ENCODE peak calls at places on chromosomes 5 and 9, in four cellular contexts. T is D721Med, O is OCI-LY7, C is cardiac muscle cell. H is an unnamed sample.

GRCh38 chr5:443239-444151 is 519 bp downstream of the EXOC3 start:
- DNase-seq in T (peak), O (peak), C (peak), H (peak)

GRCh38 chr5:88944751-88945507 is 61.9 kb upstream of the MEF2C start:
- DNase-seq in T (no peak), O (no peak), C (peak), H (no peak)

GRCh38 chr5:170757182-170757601 is 26.3 kb upstream of the GABRP start:
- DNase-seq in T (no peak), O (no peak), C (peak), H (no peak)

GRCh38 chr9:114900937-114901802 is 29.2 kb downstream of the TNFSF8 start:
- DNase-seq in T (no peak), O (no peak), C (peak), H (no peak)

GRCh38 chr5:81140942-81141341 is 92.2 kb upstream of the CKMT2 start:
- DNase-seq in T (no peak), O (no peak), C (peak), H (no peak)

GRCh38 chr5:83000922-83001321 is 76.3 kb downstream of the TMEM167A start:
- DNase-seq in T (no peak), O (no peak), C (no peak), H (no peak)

GRCh38 chr9:114497727-114498382 is 7.4 kb downstream of the WHRN start:
- DNase-seq in T (no peak), O (no peak), C (no peak), H (peak)

GRCh38 chr5:131277875-131278795 is 14.3 kb downstream of the CDC42SE2 start:
- DNase-seq in T (no peak), O (no peak), C (no peak), H (no peak)

GRCh38 chr9:20683351-20684034 is 566 bp upstream of the FOCAD start:
- DNase-seq in T (no peak), O (peak), C (peak), H (peak)

GRCh38 chr5:169631360-169631759 is 5.7 kb upstream of the DOCK2 start:
- DNase-seq in T (no peak), O (no peak), C (peak), H (no peak)

GRCh38 chr5:179137001-179137642 is 76.9 kb downstream of the ZNF354C start:
- DNase-seq in T (no peak), O (no peak), C (no peak), H (no peak)

GRCh38 chr5:41610402-41610801 is 100.0 kb upstream of the PLCXD3 start:
- DNase-seq in T (no peak), O (no peak), C (no peak), H (no peak)

GRCh38 chr5:172159016-172159415 is 29.0 kb downstream of the STK10 start:
- DNase-seq in T (no peak), O (peak), C (no peak), H (no peak)

GRCh38 chr9:2407450-2407849 is 214.1 kb upstream of the VLDLR start:
- DNase-seq in T (no peak), O (no peak), C (no peak), H (no peak)

GRCh38 chr5:151142933-151143332 is 14.6 kb downstream of the ANXA6 start:
- DNase-seq in T (no peak), O (no peak), C (no peak), H (no peak)

GRCh38 chr5:141343242-141343952 is at the start of gene PCDHGA3:
- DNase-seq in T (no peak), O (peak), C (peak), H (peak)

GRCh38 chr9:72309366-72310133 is 55.5 kb downstream of the ZFAND5 start:
- DNase-seq in T (no peak), O (no peak), C (no peak), H (no peak)

GRCh38 chr9:133794006-133794760 is 56.0 kb upstream of the SARDH start:
- DNase-seq in T (no peak), O (no peak), C (no peak), H (no peak)

GRCh38 chr5:157566902-157567489 is 8.6 kb downstream of the ADAM19 start:
- DNase-seq in T (no peak), O (no peak), C (no peak), H (no peak)

GRCh38 chr9:9603345-9603744 is 1009.5 kb downstream of the PTPRD start:
- DNase-seq in T (no peak), O (no peak), C (no peak), H (no peak)

GRCh38 chr9:9598723-9599122 is 1014.1 kb downstream of the PTPRD start:
- DNase-seq in T (no peak), O (no peak), C (no peak), H (no peak)
- TF ChIP-seq CTCF in T (peak), O (peak), C (no peak), H (no peak)

GRCh38 chr5:3634061-3634460 is 38.4 kb downstream of the IRX1 start:
- DNase-seq in T (no peak), O (no peak), C (no peak), H (no peak)

GRCh38 chr5:3642231-3642630 is 46.6 kb downstream of the IRX1 start:
- DNase-seq in T (no peak), O (no peak), C (no peak), H (no peak)

GRCh38 chr5:3639175-3639574 is 43.5 kb downstream of the IRX1 start:
- DNase-seq in T (no peak), O (no peak), C (no peak), H (no peak)
- TF ChIP-seq CTCF in T (no peak), O (no peak), C (no peak), H (no peak)

DNA sequence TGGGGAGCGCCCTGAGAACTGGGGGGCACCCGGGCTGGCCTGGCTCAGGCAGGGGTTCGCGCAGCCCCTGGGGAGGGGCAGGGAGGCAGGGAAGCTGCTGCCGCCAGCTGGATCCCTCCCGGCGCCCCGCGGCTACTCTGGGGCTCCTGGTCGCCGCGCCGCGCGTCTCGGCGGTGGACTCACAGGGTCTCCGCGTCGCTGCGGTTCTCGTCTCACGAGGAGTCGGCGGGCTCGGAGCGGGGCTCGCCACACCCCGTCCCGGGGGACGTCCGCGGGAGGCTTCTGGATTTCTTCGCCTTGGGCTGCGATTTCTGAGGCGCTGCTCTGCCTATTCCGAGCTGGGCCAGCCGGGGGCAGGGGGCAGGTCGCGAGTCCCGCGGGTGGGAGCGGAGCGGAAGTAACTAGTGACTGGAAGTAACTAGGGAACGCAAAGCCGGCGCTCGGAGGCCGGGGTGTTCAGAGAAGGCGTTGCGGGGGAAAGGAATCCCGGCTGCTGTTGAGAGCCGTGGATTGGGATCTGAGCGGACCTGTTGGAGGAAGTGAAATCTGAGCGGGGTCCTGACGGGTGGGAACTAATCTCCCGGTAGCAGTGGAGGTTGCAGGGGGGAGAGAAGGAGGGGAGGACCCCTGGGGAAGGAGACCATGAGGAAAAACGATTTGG is 509 bp downstream of the CYSTM1 start:
- DNase-seq in T (peak), O (peak), C (peak), H (peak)
- TF ChIP-seq CTCF in T (no peak), O (peak), C (peak), H (peak)

GRCh38 chr5:181217111-181217804 is 5.8 kb upstream of the TRIM41 start:
- DNase-seq in T (no peak), O (peak), C (peak), H (peak)
- TF ChIP-seq CTCF in T (no peak), O (peak), C (no peak), H (peak)

GRCh38 chr9:121718501-121718900 is 67.1 kb downstream of the DAB2IP start:
- DNase-seq in T (no peak), O (no peak), C (no peak), H (no peak)

GRCh38 chr9:121720992-121721350 is 69.5 kb downstream of the DAB2IP start:
- DNase-seq in T (no peak), O (peak), C (no peak), H (no peak)

GRCh38 chr9:121718063-121718462 is 66.6 kb downstream of the DAB2IP start:
- DNase-seq in T (peak), O (no peak), C (peak), H (no peak)

GRCh38 chr9:121721770-121722169 is 70.3 kb downstream of the DAB2IP start:
- DNase-seq in T (no peak), O (no peak), C (no peak), H (no peak)

DNA sequence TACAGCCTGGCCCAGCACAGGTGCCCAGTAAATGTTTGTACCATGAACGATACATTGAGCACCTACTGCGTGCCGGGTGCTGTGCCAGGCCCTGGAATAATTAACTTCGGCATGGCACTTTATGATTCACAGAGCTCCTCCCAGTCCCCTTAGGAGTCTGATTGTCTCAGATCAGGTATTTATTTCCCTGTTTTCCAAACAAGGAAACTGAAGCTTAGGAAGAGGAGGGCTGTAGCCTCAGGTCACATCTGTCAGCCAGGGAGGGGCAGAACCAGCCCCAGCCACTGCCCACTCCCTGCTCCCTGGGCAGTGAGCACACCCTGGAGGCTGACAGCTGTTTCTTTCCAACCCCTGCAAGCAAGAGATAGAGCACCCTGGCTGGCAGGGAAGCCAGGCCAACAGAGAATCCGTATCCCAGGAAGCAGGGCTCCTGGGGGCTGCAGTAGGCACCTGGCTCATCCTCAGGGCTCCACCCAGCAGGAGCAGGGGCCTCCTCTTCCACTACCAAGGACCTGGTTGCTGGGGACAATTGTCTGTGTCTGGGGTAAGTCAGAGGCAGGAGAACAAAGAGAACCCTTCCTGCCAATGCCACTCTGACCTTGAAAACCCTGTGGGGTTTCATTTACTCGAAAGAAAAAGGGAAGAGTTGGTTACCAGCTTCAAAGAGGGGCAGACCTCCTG is 69.0 kb downstream of the DAB2IP start:
- DNase-seq in T (no peak), O (no peak), C (no peak), H (no peak)
- TF ChIP-seq CTCF in T (no peak), O (no peak), C (no peak), H (no peak)

DNA sequence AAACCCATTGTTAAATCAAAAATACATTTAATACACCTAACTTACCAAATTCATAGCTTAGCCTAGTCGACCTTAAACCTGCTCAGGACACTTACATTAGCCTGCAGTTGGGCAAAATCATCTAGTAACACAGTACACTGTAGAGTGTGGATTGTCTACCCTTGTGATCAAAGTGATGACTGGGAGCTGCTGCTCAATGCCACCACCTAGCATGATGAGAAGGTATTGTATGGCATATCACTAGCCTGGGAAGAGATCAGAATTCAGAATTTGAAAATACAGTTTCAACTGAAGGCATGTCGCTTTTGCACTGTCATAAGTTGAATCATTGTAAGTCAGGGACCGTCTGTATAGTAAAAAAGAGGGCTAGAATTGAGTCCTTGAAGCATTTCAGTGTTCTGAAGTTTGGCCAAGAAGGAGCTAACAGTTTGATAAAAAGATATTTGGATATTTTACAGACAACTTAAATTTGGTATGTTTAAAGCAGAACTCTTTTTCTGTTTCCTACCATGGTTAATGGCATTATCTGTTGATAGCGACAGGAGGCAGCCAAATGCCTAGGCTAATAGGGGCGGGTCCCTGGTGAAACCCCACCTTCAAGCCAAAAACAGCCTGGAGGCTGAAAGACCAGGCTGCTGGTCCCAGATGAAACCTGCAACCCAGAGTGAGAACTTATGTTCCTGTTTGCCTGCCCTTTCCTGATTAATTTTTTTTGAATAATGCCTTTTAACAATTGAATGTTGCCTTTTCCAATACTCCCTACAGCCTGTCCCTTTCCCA is 23.0 kb downstream of the SMIM15 start:
- DNase-seq in T (no peak), O (no peak), C (peak), H (peak)
- TF ChIP-seq CTCF in T (no peak), O (peak), C (peak), H (no peak)

GRCh38 chr5:53482717-53483638 is 2.5 kb downstream of the FST start:
- DNase-seq in T (no peak), O (peak), C (peak), H (peak)
- TF ChIP-seq CTCF in T (no peak), O (peak), C (peak), H (no peak)

DNA sequence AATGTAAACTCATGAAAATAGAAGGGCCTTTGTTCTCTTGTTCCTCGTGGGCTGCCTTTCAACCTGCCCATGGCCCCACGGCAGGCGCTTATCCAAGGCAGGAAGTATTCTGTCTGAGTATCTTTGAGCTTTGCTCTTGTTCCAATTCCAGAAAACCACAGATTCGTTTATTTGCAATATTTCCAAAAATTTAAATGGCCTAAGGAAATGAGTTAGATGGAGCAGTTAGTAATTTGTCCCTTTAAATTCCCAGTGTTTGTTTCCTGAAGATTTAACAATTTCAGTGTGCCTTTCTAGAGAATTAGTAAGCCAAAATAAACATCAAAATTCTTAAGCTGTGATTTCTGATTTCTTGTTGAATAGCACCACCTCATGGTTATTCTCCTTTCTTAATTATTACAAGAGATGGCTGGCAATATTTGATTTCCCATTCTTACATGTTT is 299.4 kb upstream of the RASA1 start:
- DNase-seq in T (no peak), O (peak), C (peak), H (no peak)
- TF ChIP-seq CTCF in T (peak), O (peak), C (peak), H (peak)

DNA sequence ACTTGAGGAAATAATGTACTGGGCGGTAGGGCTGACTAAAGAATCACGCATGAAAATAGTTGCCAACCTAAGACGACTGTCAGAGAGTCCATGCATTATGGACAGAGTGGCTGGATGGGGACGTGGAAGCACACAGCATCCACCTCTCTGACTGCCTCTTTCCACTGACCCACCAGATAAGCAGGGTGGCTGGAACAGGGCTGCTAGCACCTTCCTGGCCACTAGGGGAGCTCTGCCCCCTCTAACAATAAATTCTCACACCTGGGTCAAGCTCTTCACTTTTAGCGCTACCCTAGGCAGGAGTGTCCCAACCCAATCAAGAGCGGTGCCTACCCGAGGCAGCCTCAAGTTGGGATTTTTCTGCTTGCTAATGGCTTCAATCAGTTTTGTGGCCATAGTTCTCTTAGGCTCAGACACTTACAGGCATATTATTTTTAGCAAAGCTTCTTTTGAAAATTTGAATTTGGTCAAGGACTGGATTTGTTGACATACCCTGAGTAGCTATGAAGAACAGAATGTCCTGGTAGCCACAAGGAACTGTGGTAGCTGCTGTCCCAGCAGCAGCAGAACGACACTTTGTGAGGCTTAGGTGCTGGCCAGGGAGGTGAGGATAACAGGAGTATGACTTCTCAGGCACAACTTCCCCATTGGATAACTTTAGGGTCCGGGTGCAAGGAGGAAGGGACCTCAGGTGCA is 6.9 kb upstream of the TPM2 start:
- DNase-seq in T (peak), O (peak), C (peak), H (peak)
- TF ChIP-seq CTCF in T (peak), O (peak), C (peak), H (peak)

DNA sequence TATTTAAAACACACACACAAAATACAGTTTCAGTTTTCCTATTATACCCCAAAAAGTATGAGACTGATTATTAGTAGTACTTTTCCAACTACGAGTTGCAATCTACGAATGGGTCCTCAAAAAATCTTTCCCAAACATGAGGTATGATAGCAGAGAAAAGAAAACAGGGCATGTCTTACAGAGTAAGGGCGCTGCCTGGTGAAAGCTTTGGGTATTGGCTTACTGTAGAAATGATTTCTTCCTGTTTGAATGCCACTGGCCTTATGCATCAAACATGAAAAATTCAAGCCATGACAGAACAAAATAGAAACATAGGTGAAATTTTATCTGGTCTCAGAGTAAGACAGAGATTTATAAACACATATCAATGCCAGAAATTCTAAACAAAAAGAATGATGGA is 448.0 kb downstream of the SPOCK1 start:
- DNase-seq in T (no peak), O (no peak), C (no peak), H (no peak)
- TF ChIP-seq CTCF in T (peak), O (peak), C (peak), H (no peak)

H was measured in activated CD8-positive, alpha-beta T cell treated with anti-CD3 and anti-CD28 coated beads for 36 hours.